ENCODE peak calls at places on chromosomes 2 and 18, in eight cellular contexts. U is neural progenitor cell, P is SK-N-SH, K is HCT116, W is GM23338, V is hepatocyte, E is endothelial cell of umbilical vein, S is OCI-LY7. J is an unnamed sample.

GRCh38 chr18:43159091-43159490 is 43.6 kb upstream of the RIT2 start:
- DNase-seq in U (no peak), P (no peak), K (no peak), W (no peak), V (no peak), E (no peak), S (no peak), J (no peak)

GRCh38 chr2:177255227-177255601 is 9.3 kb downstream of the NFE2L2 start:
- DNase-seq in U (no peak), P (no peak), K (no peak), W (no peak), V (no peak), E (no peak), S (no peak), J (no peak)

GRCh38 chr2:233794128-233794658 is 16.1 kb downstream of the MROH2A start:
- DNase-seq in U (no peak), P (no peak), K (no peak), W (no peak), V (no peak), E (no peak), S (no peak), J (no peak)

GRCh38 chr2:60756097-60757087 is at the start of gene PAPOLG:
- DNase-seq in U (peak; percentile 99), P (peak; percentile 96), K (peak; percentile 76), W (peak; percentile 100), V (peak; percentile 99), E (peak; percentile 93), S (peak; percentile 98), J (peak; percentile 25)

GRCh38 chr2:104932243-104932642 is 78.3 kb downstream of the POU3F3 start:
- DNase-seq in U (no peak), P (no peak), K (no peak), W (no peak), V (no peak), E (no peak), S (no peak), J (no peak)

GRCh38 chr18:45980229-45980628 is 13.1 kb upstream of the EPG5 start:
- DNase-seq in U (no peak), P (no peak), K (no peak), W (no peak), V (peak; percentile 24), E (no peak), S (no peak), J (no peak)

GRCh38 chr18:2143666-2144065 is 427.6 kb downstream of the METTL4 start:
- DNase-seq in U (no peak), P (no peak), K (no peak), W (no peak), V (no peak), E (no peak), S (no peak), J (no peak)

GRCh38 chr2:105573490-105573889 is 171.2 kb upstream of the NCK2 start:
- DNase-seq in U (no peak), P (no peak), K (no peak), W (no peak), V (no peak), E (no peak), S (no peak), J (no peak)

GRCh38 chr2:141782574-141782973 is 348.2 kb downstream of the LRP1B start:
- DNase-seq in U (no peak), P (no peak), K (no peak), W (no peak), V (no peak), E (no peak), S (no peak), J (no peak)

GRCh38 chr2:113080134-113080533 is 12.4 kb downstream of the IL1F10 start:
- DNase-seq in U (peak; percentile 71), P (peak; percentile 40), K (peak; percentile 13), W (peak; percentile 80), V (peak; percentile 57), E (peak; percentile 17), S (peak; percentile 26), J (no peak)

GRCh38 chr2:37914340-37914739 is 10.7 kb upstream of the RMDN2 start:
- DNase-seq in U (no peak), P (no peak), K (no peak), W (no peak), V (no peak), E (no peak), S (no peak), J (no peak)

GRCh38 chr2:60285476-60286316 is 267.8 kb downstream of the BCL11A start:
- DNase-seq in U (no peak), P (no peak), K (no peak), W (no peak), V (no peak), E (no peak), S (no peak), J (no peak)

GRCh38 chr2:126857502-126857901 is 41.2 kb upstream of the TEX51 start:
- DNase-seq in U (no peak), P (no peak), K (no peak), W (no peak), V (no peak), E (no peak), S (no peak), J (no peak)

DNA sequence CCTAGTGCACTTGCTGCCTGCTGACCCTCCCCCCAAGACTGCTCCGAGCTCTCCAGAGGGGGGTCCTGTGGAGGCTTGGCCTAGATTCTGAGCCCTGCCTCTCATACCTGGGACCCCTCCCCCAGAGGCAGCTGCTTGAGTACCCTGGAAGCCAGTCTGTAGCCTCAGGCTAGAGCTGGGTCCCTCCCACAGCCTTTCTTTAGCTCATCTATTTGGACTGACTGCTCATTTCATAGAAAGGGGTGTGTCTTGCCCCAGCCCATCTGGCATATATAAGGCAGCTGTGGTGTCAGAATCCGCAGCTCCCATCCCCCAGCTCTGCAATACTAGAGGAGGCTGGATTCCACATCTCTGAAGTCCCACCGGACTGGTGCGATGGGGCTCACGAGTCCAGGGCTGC is 26.1 kb downstream of the MPHOSPH10 start:
- DNase-seq in U (no peak), P (no peak), K (no peak), W (peak; percentile 26), V (peak; percentile 26), E (no peak), S (no peak), J (no peak)
- H3K79me2 ChIP-seq in U (no peaks in the 10 kb centered on the region), P (no peaks in the 10 kb centered on the region), K (no peaks in the 10 kb centered on the region), W (no peaks in the 10 kb centered on the region), V (no peaks in the 10 kb centered on the region), E (no peaks in the 10 kb centered on the region), S (no peaks in the 10 kb centered on the region), J (no peaks in the 10 kb centered on the region)

DNA sequence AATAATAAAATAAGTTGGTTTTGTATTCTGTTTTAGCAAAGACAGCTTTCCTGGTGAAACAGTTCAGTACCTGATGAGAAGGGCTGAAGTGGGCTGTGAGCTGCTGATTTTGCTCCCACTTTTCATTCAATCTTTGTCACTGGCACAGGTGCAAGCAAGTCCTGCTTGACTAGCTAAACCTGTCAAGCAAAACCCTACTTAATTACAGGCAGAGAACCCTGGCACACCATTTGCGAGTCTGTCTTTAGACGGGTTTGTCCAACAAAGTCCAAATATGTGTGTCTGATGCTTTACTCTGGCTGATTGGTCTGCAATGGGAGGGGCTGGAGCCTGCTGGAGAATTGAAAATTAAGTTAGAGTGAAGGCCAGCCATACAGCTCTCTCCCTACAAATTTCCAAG is 267.2 kb downstream of the EPHA4 start:
- DNase-seq in U (no peak), P (no peak), K (no peak), W (no peak), V (no peak), E (no peak), S (peak; percentile 57), J (no peak)
- H3K4me3 ChIP-seq in U (no peak overlapping the region), P (no peak overlapping the region), K (no peak overlapping the region), W (no peak overlapping the region), V (no peak overlapping the region), E (no peak overlapping the region), S (no peak overlapping the region), J (no peak overlapping the region)

DNA sequence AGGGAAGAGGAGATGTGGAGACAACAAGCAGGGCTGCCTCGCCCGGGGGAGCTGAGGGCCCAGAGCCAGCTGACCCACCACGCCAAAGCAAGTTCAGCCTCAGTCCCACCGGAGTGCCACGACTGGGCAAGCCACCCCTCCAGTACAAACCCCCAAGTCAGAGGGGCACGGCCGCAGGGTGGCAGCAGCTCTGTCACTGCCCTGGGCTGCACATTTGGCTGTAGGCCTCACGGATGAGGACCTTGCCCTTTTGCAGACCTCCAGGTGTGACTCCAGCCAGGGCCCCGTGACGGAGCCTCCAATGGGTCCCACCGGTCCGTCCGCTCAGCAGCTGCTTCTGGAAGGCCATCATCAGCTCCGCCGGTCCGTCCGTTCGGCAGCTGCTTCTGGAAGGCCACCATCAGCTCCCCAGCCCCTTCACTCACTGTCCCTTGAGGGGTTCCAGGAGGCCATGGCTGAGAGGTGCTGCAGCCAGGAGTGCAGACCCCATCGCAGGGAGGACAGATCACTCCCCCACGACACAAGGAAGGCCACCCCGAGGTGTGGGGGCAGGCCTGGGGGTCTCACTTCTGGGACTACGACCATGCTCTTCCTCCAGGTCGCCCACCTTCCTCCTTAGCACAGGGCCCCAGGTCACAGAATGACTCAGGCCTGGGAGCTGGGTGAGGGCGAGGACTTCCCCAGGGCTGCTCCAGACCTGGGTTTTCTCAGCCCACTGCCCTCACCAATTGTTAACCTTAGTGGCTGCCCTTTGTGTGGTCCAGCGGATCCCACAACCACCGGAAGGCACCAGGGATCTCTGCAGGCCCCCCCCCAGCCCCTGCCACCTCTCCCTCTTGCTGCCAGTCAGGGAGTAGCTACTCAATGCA is 24.6 kb upstream of the STK25 start:
- DNase-seq in U (no peak), P (no peak), K (no peak), W (no peak), V (no peak), E (no peak), S (no peak), J (no peak)
- TF ChIP-seq CTCF in U (no peak), P (no peak), K (no peak), W (no peak), V (no peak), E (no peak), S (no peak), J (no peak)

GRCh38 chr18:62526098-62527025 is 3.5 kb downstream of the ZCCHC2 start:
- DNase-seq in U (peak; percentile 92), P (peak; percentile 92), K (peak; percentile 57), W (peak; percentile 90), V (peak; percentile 89), E (peak; percentile 80), S (peak; percentile 75), J (no peak)
- H3K79me2 ChIP-seq in U (peaks cover 33% of the 10 kb centered on the region), P (peaks cover 47% of the 10 kb centered on the region), K (peaks cover 75% of the 10 kb centered on the region), W (peaks cover 44% of the 10 kb centered on the region), V (peaks cover 71% of the 10 kb centered on the region), E (peaks cover 69% of the 10 kb centered on the region), S (peaks cover 63% of the 10 kb centered on the region), J (peaks cover 72% of the 10 kb centered on the region)